ENCODE peak calls at places on chromosomes 3 and 15, in four cellular contexts. Y is mesenchymal stem cell, E is H1, Z is IMR-90. X is an unnamed sample.

GRCh38 chr3:195809291-195809785 is 2.4 kb downstream of the MUC4 start:
- DNase-seq in Y (no peak), E (no peak), Z (no peak), X (no peak)

GRCh38 chr3:21738935-21739334 is 12.1 kb downstream of the ZNF385D start:
- DNase-seq in Y (no peak), E (no peak), Z (no peak), X (no peak)

GRCh38 chr15:40878785-40879184 is 4.8 kb upstream of the RHOV start:
- DNase-seq in Y (peak; percentile 55), E (no peak), Z (peak; percentile 70), X (no peak)

GRCh38 chr15:88918738-88919137 is 5.6 kb upstream of the MFGE8 start:
- DNase-seq in Y (peak; percentile 98), E (no peak), Z (peak; percentile 99), X (no peak)

GRCh38 chr15:91864669-91865068 is 11.2 kb downstream of the SLCO3A1 start:
- DNase-seq in Y (no peak), E (no peak), Z (no peak), X (no peak)

GRCh38 chr15:44501768-44502366 is 35.1 kb upstream of the EIF3J start:
- DNase-seq in Y (peak; percentile 68), E (no peak), Z (peak; percentile 66), X (peak; percentile 1)

GRCh38 chr15:31472636-31473383 is 146.2 kb downstream of the KLF13 start:
- DNase-seq in Y (peak; percentile 73), E (no peak), Z (peak; percentile 64), X (no peak)

GRCh38 chr3:145696011-145696410 is 465.0 kb downstream of the PLOD2 start:
- DNase-seq in Y (no peak), E (no peak), Z (no peak), X (no peak)

GRCh38 chr3:187669675-187670504 is at the start of gene SST:
- DNase-seq in Y (peak; percentile 61), E (no peak), Z (peak; percentile 47), X (peak; percentile 82)

GRCh38 chr3:123782488-123782887 is 101.6 kb downstream of the MYLK start:
- DNase-seq in Y (no peak), E (no peak), Z (no peak), X (no peak)

GRCh38 chr3:69888040-69888945 is 111.2 kb upstream of the SAMMSON start:
- DNase-seq in Y (no peak), E (no peak), Z (no peak), X (peak; percentile 33)

GRCh38 chr3:7917443-7918151 is 584.0 kb upstream of the LMCD1 start:
- DNase-seq in Y (no peak), E (no peak), Z (no peak), X (no peak)

GRCh38 chr3:169146112-169146665 is 517.3 kb downstream of the MECOM start:
- DNase-seq in Y (peak; percentile 37), E (no peak), Z (peak; percentile 64), X (peak; percentile 50)
- H3K23ac ChIP-seq in Y (peak overlapping the region; percentile 72), E (no peak overlapping the region), Z (peak overlapping the region; percentile 83), X (no peak overlapping the region)

GRCh38 chr3:144556392-144556791 is 584.8 kb downstream of the DIPK2A start:
- DNase-seq in Y (peak; percentile 27), E (no peak), Z (peak; percentile 7), X (no peak)
- H2AFZ ChIP-seq in Y (no peak overlapping the region), E (no peak overlapping the region), Z (no peak overlapping the region), X (no peak overlapping the region)

GRCh38 chr3:32837366-32837765 is 19.6 kb downstream of the TRIM71 start:
- DNase-seq in Y (no peak), E (no peak), Z (no peak), X (no peak)
- H4K8ac ChIP-seq in Y (no peak overlapping the region), E (no peak overlapping the region), Z (no peak overlapping the region), X (no peak overlapping the region)

DNA sequence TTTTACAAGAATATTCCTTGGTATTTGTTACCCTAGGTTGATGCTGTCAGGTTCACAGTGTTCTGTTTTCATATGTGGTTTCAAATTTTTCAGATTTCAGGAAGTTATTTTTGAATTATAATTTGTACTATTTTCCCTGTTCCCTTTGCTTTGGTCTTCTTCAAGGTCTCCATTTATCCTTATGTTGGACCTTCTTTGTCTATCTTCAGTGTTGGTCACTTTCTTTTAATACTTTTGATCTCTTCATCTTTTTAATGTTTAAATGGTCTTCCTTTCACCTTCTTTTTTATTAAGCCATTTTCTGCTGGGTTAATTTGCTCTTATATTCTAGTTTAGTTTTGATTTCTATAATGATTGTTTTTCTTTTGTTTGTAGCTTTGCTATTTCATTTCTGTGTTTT is 61.3 kb downstream of the KLHL25 start:
- DNase-seq in Y (no peak), E (no peak), Z (no peak), X (no peak)
- H3K23ac ChIP-seq in Y (no peak overlapping the region), E (no peak overlapping the region), Z (no peak overlapping the region), X (no peak overlapping the region)

GRCh38 chr3:32592696-32593353 is 22.2 kb upstream of the DYNC1LI1 start:
- DNase-seq in Y (no peak), E (no peak), Z (no peak), X (no peak)
- H2AFZ ChIP-seq in Y (no peak overlapping the region), E (peak overlapping the region; percentile 94), Z (peak overlapping the region; percentile 9), X (peak overlapping the region; percentile 69)